ENCODE peak calls at places on chromosomes 13 and 19, in six cellular contexts. T is SHP77 treated with DMSO at 0.1 percent for 48 hours; I is psoas muscle; X is GOT3; R is stimulated activated effector memory CD8-positive, alpha-beta T cell treated with anti-CD3 and anti-CD28 coated beads, Interleukin-12 subunit alpha, Interleukin-12 subunit beta, amount 100 ng/mL, for 72 hours; C is occipital lobe. K is an unnamed sample.

GRCh38 chr13:64643066-64643465 is 2587.1 kb downstream of the PCDH9 start:
- DNase-seq in T (no peak), I (no peak), X (no peak), R (no peak), C (no peak), K (no peak)

GRCh38 chr19:54461201-54462071 is 2.1 kb downstream of the LENG9 start:
- DNase-seq in T (no peak), I (peak; percentile 57), X (no peak), R (no peak), C (no peak), K (no peak)

GRCh38 chr19:8459095-8459494 is 14.3 kb downstream of the HNRNPM start:
- DNase-seq in T (no peak), I (no peak), X (no peak), R (no peak), C (no peak), K (no peak)

GRCh38 chr19:9140159-9140874 is at the start of gene ZNF317:
- DNase-seq in T (peak; percentile 75), I (peak; percentile 95), X (peak; percentile 49), R (peak; percentile 90), C (peak; percentile 83), K (peak; percentile 87)

GRCh38 chr19:49490287-49491029 is 3.0 kb downstream of the RPL13A start:
- DNase-seq in T (no peak), I (no peak), X (no peak), R (peak; percentile 56), C (no peak), K (no peak)

GRCh38 chr13:48159436-48160225 is 64.7 kb upstream of the MED4 start:
- DNase-seq in T (no peak), I (no peak), X (no peak), R (no peak), C (no peak), K (peak; percentile 48)

GRCh38 chr19:6061420-6062130 is 48.7 kb downstream of the RFX2 start:
- DNase-seq in T (no peak), I (no peak), X (no peak), R (no peak), C (no peak), K (no peak)

GRCh38 chr13:25686831-25687495 is 315.2 kb downstream of the ATP8A2 start:
- DNase-seq in T (peak; percentile 93), I (no peak), X (no peak), R (no peak), C (no peak), K (no peak)

GRCh38 chr19:20162821-20163220 is 4.2 kb upstream of the ZNF486 start:
- DNase-seq in T (no peak), I (no peak), X (no peak), R (no peak), C (no peak), K (no peak)

GRCh38 chr13:33945477-33945876 is 127.5 kb downstream of the RFC3 start:
- DNase-seq in T (no peak), I (no peak), X (no peak), R (no peak), C (no peak), K (no peak)

GRCh38 chr19:44702551-44703176 is 3.7 kb downstream of the CEACAM16 start:
- DNase-seq in T (no peak), I (no peak), X (no peak), R (no peak), C (no peak), K (no peak)

GRCh38 chr19:38264486-38265212 is at the start of gene SPINT2:
- DNase-seq in T (no peak), I (peak; percentile 55), X (no peak), R (peak; percentile 70), C (peak; percentile 70), K (peak; percentile 34)

GRCh38 chr13:41751277-41751676 is 209.6 kb downstream of the VWA8 start:
- DNase-seq in T (no peak), I (no peak), X (no peak), R (no peak), C (no peak), K (no peak)

GRCh38 chr13:99605417-99606321 is 104.4 kb downstream of the TM9SF2 start:
- DNase-seq in T (peak; percentile 75), I (peak; percentile 74), X (no peak), R (peak; percentile 73), C (peak; percentile 25), K (peak; percentile 30)

GRCh38 chr19:19461671-19462622 is 53.4 kb downstream of the TSSK6 start:
- DNase-seq in T (peak; percentile 92), I (peak; percentile 93), X (no peak), R (no peak), C (no peak), K (no peak)

GRCh38 chr19:58399903-58400637 is 4.6 kb downstream of the RNF225 start:
- DNase-seq in T (no peak), I (no peak), X (no peak), R (no peak), C (peak; percentile 38), K (no peak)

GRCh38 chr19:48543121-48543710 is 8.8 kb upstream of the SULT2B1 start:
- DNase-seq in T (no peak), I (peak; percentile 67), X (no peak), R (no peak), C (no peak), K (peak; percentile 88)

GRCh38 chr19:8371011-8371804 is 7.3 kb downstream of the ANGPTL4 start:
- DNase-seq in T (no peak), I (peak; percentile 55), X (no peak), R (no peak), C (no peak), K (no peak)

GRCh38 chr13:48595330-48596127 is 58.2 kb upstream of the CYSLTR2 start:
- DNase-seq in T (no peak), I (no peak), X (no peak), R (peak; percentile 56), C (no peak), K (peak; percentile 52)

GRCh38 chr19:47509973-47510372 is 4.9 kb downstream of the NAPA start:
- DNase-seq in T (no peak), I (peak; percentile 79), X (no peak), R (no peak), C (peak; percentile 65), K (peak; percentile 54)

GRCh38 chr19:44668985-44669764 is 2.1 kb upstream of the CEACAM19 start:
- DNase-seq in T (no peak), I (no peak), X (no peak), R (no peak), C (no peak), K (no peak)

GRCh38 chr19:28715157-28715556 is 497.8 kb downstream of the UQCRFS1 start:
- DNase-seq in T (no peak), I (no peak), X (no peak), R (no peak), C (no peak), K (no peak)

GRCh38 chr19:44752123-44752815 is 3.8 kb downstream of the BCL3 start:
- DNase-seq in T (no peak), I (no peak), X (no peak), R (no peak), C (no peak), K (no peak)

GRCh38 chr19:8138201-8138600 is 11.2 kb downstream of the FBN3 start:
- DNase-seq in T (no peak), I (no peak), X (no peak), R (no peak), C (no peak), K (no peak)

GRCh38 chr13:37476874-37477273 is 121.7 kb downstream of the POSTN start:
- DNase-seq in T (no peak), I (no peak), X (no peak), R (no peak), C (no peak), K (no peak)